ENCODE peak calls at places on chromosomes 11 and 22, in ten cellular contexts. I is lower lobe of right lung, P is neural crest cell, Z is RWPE1, Q is PC-3, Y is kidney epithelial cell, N is bronchial epithelial cell, S is AG04449, K is hepatocyte, L is psoas muscle. J is an unnamed sample.

GRCh38 chr22:33296941-33297340 is 238.8 kb upstream of the SYN3 start:
- DNase-seq in I (no peak), P (no peak), Z (no peak), Q (no peak), Y (no peak), N (no peak), S (no peak), K (no peak), L (no peak), J (no peak)

GRCh38 chr11:76008474-76008873 is 193.5 kb downstream of the UVRAG start:
- DNase-seq in I (no peak), P (no peak), Z (peak), Q (peak), Y (no peak), N (peak), S (peak), K (no peak), L (no peak), J (no peak)

GRCh38 chr22:42719656-42720262 is 911 bp downstream of the A4GALT start:
- DNase-seq in I (no peak), P (no peak), Z (peak), Q (no peak), Y (no peak), N (no peak), S (no peak), K (no peak), L (peak), J (no peak)

GRCh38 chr11:129637473-129637872 is 178.2 kb upstream of the TMEM45B start:
- DNase-seq in I (no peak), P (no peak), Z (peak), Q (peak), Y (no peak), N (peak), S (no peak), K (no peak), L (no peak), J (no peak)

GRCh38 chr11:65468874-65469333 is 29.9 kb upstream of the MALAT1 start:
- DNase-seq in I (peak), P (no peak), Z (peak), Q (peak), Y (no peak), N (peak), S (no peak), K (peak), L (no peak), J (no peak)

GRCh38 chr11:1005913-1006312 is 30.6 kb downstream of the MUC6 start:
- DNase-seq in I (no peak), P (no peak), Z (peak), Q (no peak), Y (no peak), N (peak), S (no peak), K (no peak), L (peak), J (no peak)

GRCh38 chr11:47923667-47924066 is 56.7 kb upstream of the PTPRJ start:
- DNase-seq in I (peak), P (no peak), Z (no peak), Q (no peak), Y (no peak), N (no peak), S (no peak), K (no peak), L (peak), J (no peak)

GRCh38 chr11:25943777-25944661 is 387.9 kb upstream of the ANO3 start:
- DNase-seq in I (no peak), P (no peak), Z (no peak), Q (no peak), Y (no peak), N (no peak), S (no peak), K (peak), L (no peak), J (no peak)

GRCh38 chr11:44453871-44454270 is 111.6 kb upstream of the CD82 start:
- DNase-seq in I (no peak), P (no peak), Z (no peak), Q (no peak), Y (no peak), N (no peak), S (no peak), K (peak), L (no peak), J (no peak)

GRCh38 chr11:82814379-82814778 is 80.7 kb upstream of the FAM181B start:
- DNase-seq in I (no peak), P (no peak), Z (no peak), Q (no peak), Y (no peak), N (no peak), S (no peak), K (no peak), L (no peak), J (no peak)

GRCh38 chr11:46238078-46238966 is 39.1 kb upstream of the CREB3L1 start:
- DNase-seq in I (peak), P (peak), Z (peak), Q (no peak), Y (no peak), N (no peak), S (no peak), K (peak), L (peak), J (peak)

GRCh38 chr22:26672060-26672471 is 14.7 kb downstream of the MIAT start:
- DNase-seq in I (no peak), P (no peak), Z (no peak), Q (no peak), Y (no peak), N (no peak), S (no peak), K (no peak), L (no peak), J (no peak)

GRCh38 chr22:26675687-26676273 is 18.4 kb downstream of the MIAT start:
- DNase-seq in I (no peak), P (no peak), Z (no peak), Q (no peak), Y (no peak), N (no peak), S (no peak), K (no peak), L (no peak), J (no peak)

GRCh38 chr22:26673485-26673884 is 16.1 kb downstream of the MIAT start:
- DNase-seq in I (no peak), P (no peak), Z (peak), Q (peak), Y (no peak), N (peak), S (no peak), K (peak), L (no peak), J (no peak)

GRCh38 chr22:26672590-26673468 is 15.4 kb downstream of the MIAT start:
- DNase-seq in I (peak), P (peak), Z (peak), Q (peak), Y (peak), N (peak), S (peak), K (peak), L (peak), J (peak)

GRCh38 chr22:26674211-26675190 is 17.1 kb downstream of the MIAT start:
- DNase-seq in I (no peak), P (no peak), Z (no peak), Q (no peak), Y (no peak), N (peak), S (no peak), K (no peak), L (no peak), J (no peak)
- TF ChIP-seq CTCF in I (no peak), P (no peak), Z (no peak), Q (no peak), Y (no peak), N (no peak), S (no peak), K (no peak), L (no peak), J (no peak)

GRCh38 chr22:39282642-39283311 is 36.6 kb downstream of the RPL3 start:
- DNase-seq in I (no peak), P (no peak), Z (no peak), Q (peak), Y (no peak), N (peak), S (no peak), K (no peak), L (peak), J (no peak)
- TF ChIP-seq CTCF in I (peak), P (no peak), Z (no peak), Q (no peak), Y (no peak), N (no peak), S (no peak), K (no peak), L (no peak), J (no peak)

GRCh38 chr11:19519344-19519743 is 193.3 kb upstream of the NAV2 start:
- DNase-seq in I (no peak), P (no peak), Z (no peak), Q (no peak), Y (no peak), N (no peak), S (no peak), K (no peak), L (no peak), J (no peak)
- TF ChIP-seq CTCF in I (no peak), P (no peak), Z (no peak), Q (no peak), Y (no peak), N (no peak), S (no peak), K (no peak), L (no peak), J (no peak)

DNA sequence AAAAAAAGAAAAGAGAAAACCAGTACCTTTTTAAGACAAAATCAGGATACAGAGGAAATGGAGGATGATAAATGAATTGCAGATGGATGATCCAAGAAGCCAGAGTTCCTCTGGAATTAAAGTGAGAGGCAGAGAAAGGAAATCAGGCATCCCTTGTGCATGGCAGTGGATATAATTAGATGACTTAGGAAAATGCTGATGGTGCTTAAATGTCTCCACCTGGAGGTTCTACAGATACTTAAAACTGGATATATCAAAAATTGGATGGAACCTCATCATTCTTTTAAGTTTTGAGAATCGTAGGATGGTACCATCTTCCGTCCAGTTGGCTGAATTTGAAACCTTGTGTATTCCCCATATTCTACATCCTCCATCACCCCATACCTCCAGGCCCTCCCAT is 1040.0 kb downstream of the NTM start:
- DNase-seq in I (no peak), P (no peak), Z (no peak), Q (no peak), Y (no peak), N (no peak), S (no peak), K (no peak), L (no peak), J (no peak)
- TF ChIP-seq CTCF in I (no peak), P (no peak), Z (no peak), Q (no peak), Y (no peak), N (no peak), S (no peak), K (no peak), L (no peak), J (no peak)

GRCh38 chr11:58788355-58789023 is 56.0 kb downstream of the GLYATL2 start:
- DNase-seq in I (no peak), P (peak), Z (peak), Q (peak), Y (no peak), N (peak), S (no peak), K (peak), L (no peak), J (no peak)
- TF ChIP-seq CTCF in I (peak), P (peak), Z (peak), Q (peak), Y (peak), N (peak), S (peak), K (peak), L (peak), J (peak)

GRCh38 chr22:44335903-44336803 is 23.4 kb upstream of the SHISAL1 start:
- DNase-seq in I (no peak), P (no peak), Z (no peak), Q (peak), Y (no peak), N (peak), S (no peak), K (no peak), L (no peak), J (no peak)
- TF ChIP-seq CTCF in I (no peak), P (no peak), Z (no peak), Q (peak), Y (no peak), N (peak), S (no peak), K (no peak), L (no peak), J (no peak)

J was measured in natural killer cell.